ENCODE peak calls at places on chromosomes 5 and 9, in ten cellular contexts. S is OCI-LY7; P is NCI-H1105; T is left kidney; J is KBM-7; I is kidney; K is mucosa of descending colon; U is uterus; W is stimulated activated naive B cell treated with anti-CD40 and anti-IgM and Interleukin-4, amounts not matched to agents 10 μg/mL and 1 μg/mL and 100 μg/mL, for 72 hours; R is stimulated activated naive CD8-positive, alpha-beta T cell treated with anti-CD3 and anti-CD28 coated beads, Interleukin-15, Interleukin-2, amounts not matched to agents 100 U/mL and 50 U/mL, for 24 hours. D is an unnamed sample.
A peak's percentile ranks its signal among the peaks of the same experiment; 100 is the strongest.

GRCh38 chr5:119336262-119336661 is 19.6 kb upstream of the TNFAIP8 start:
- DNase-seq in S (peak; percentile 77), P (no peak), T (no peak), J (no peak), I (no peak), K (no peak), U (no peak), W (no peak), R (no peak), D (no peak)

GRCh38 chr5:77086611-77087483 is at the start of gene ZBED3:
- DNase-seq in S (peak; percentile 90), P (peak; percentile 31), T (peak; percentile 97), J (peak; percentile 85), I (peak; percentile 93), K (peak; percentile 81), U (peak; percentile 78), W (peak; percentile 27), R (peak; percentile 65), D (peak; percentile 93)

GRCh38 chr5:58294598-58295298 is 165.1 kb downstream of the PLK2 start:
- DNase-seq in S (no peak), P (no peak), T (no peak), J (no peak), I (no peak), K (no peak), U (no peak), W (peak; percentile 3), R (no peak), D (no peak)

GRCh38 chr5:1749346-1750124 is 50.1 kb downstream of the MRPL36 start:
- DNase-seq in S (no peak), P (no peak), T (no peak), J (no peak), I (peak; percentile 54), K (peak; percentile 33), U (no peak), W (no peak), R (no peak), D (peak; percentile 23)

GRCh38 chr9:94082956-94083355 is 1.3 kb upstream of the PTPDC1 start:
- DNase-seq in S (no peak), P (no peak), T (peak; percentile 9), J (no peak), I (no peak), K (no peak), U (no peak), W (no peak), R (no peak), D (no peak)

GRCh38 chr5:176388003-176388340 is 426 bp downstream of the NOP16 start:
- DNase-seq in S (peak; percentile 37), P (no peak), T (peak; percentile 71), J (no peak), I (no peak), K (no peak), U (no peak), W (no peak), R (no peak), D (no peak)

GRCh38 chr9:80157561-80157983 is 585.8 kb downstream of the TLE4 start:
- DNase-seq in S (no peak), P (no peak), T (peak; percentile 74), J (no peak), I (no peak), K (no peak), U (no peak), W (no peak), R (no peak), D (no peak)

GRCh38 chr5:157624144-157624543 is 28.1 kb downstream of the SOX30 start:
- DNase-seq in S (no peak), P (no peak), T (no peak), J (no peak), I (no peak), K (no peak), U (no peak), W (no peak), R (no peak), D (no peak)

GRCh38 chr5:136016945-136017530 is 11.8 kb upstream of the TGFBI start:
- DNase-seq in S (no peak), P (peak; percentile 42), T (no peak), J (no peak), I (no peak), K (no peak), U (no peak), W (no peak), R (peak; percentile 8), D (no peak)

GRCh38 chr9:116269250-116269649 is 115.7 kb downstream of the PAPPA start:
- DNase-seq in S (no peak), P (no peak), T (peak; percentile 66), J (no peak), I (no peak), K (no peak), U (no peak), W (no peak), R (no peak), D (no peak)

GRCh38 chr9:15137089-15137488 is 169.9 kb downstream of the TTC39B start:
- DNase-seq in S (no peak), P (no peak), T (no peak), J (no peak), I (no peak), K (no peak), U (no peak), W (no peak), R (no peak), D (no peak)

GRCh38 chr5:93578813-93579560 is 2.0 kb downstream of the NR2F1-AS1 start:
- DNase-seq in S (no peak), P (no peak), T (peak; percentile 90), J (peak; percentile 98), I (peak; percentile 94), K (no peak), U (peak; percentile 76), W (no peak), R (peak; percentile 21), D (no peak)

GRCh38 chr5:56169281-56169680 is 63.8 kb downstream of the ANKRD55 start:
- DNase-seq in S (no peak), P (no peak), T (no peak), J (no peak), I (no peak), K (no peak), U (no peak), W (no peak), R (no peak), D (no peak)

GRCh38 chr5:155651-156410 is 35.5 kb upstream of the LRRC14B start:
- DNase-seq in S (no peak), P (no peak), T (peak; percentile 91), J (no peak), I (peak; percentile 52), K (no peak), U (no peak), W (no peak), R (no peak), D (no peak)

GRCh38 chr5:42109006-42109572 is 184.0 kb downstream of the FBXO4 start:
- DNase-seq in S (no peak), P (no peak), T (no peak), J (no peak), I (no peak), K (no peak), U (no peak), W (no peak), R (no peak), D (no peak)

GRCh38 chr9:74303945-74304344 is 193.2 kb upstream of the RORB start:
- DNase-seq in S (no peak), P (no peak), T (peak; percentile 76), J (no peak), I (no peak), K (no peak), U (no peak), W (no peak), R (no peak), D (no peak)

GRCh38 chr9:133147412-133148271 is 16.1 kb downstream of the GBGT1 start:
- DNase-seq in S (peak; percentile 77), P (peak; percentile 62), T (peak; percentile 91), J (peak; percentile 87), I (peak; percentile 90), K (peak; percentile 85), U (peak; percentile 78), W (peak; percentile 73), R (peak; percentile 89), D (peak; percentile 83)

GRCh38 chr9:105055922-105056321 is 128.0 kb upstream of the ABCA1 start:
- DNase-seq in S (no peak), P (no peak), T (peak; percentile 80), J (no peak), I (no peak), K (no peak), U (no peak), W (no peak), R (no peak), D (no peak)

GRCh38 chr5:73170522-73170921 is 2.5 kb upstream of the TMEM174 start:
- DNase-seq in S (peak; percentile 52), P (no peak), T (no peak), J (peak; percentile 68), I (no peak), K (no peak), U (no peak), W (no peak), R (peak; percentile 28), D (no peak)

GRCh38 chr5:123429993-123430392 is 6.8 kb upstream of the CEP120 start:
- DNase-seq in S (no peak), P (no peak), T (no peak), J (no peak), I (no peak), K (no peak), U (no peak), W (no peak), R (no peak), D (no peak)

GRCh38 chr9:3271581-3271980 is 254.2 kb downstream of the RFX3 start:
- DNase-seq in S (no peak), P (no peak), T (no peak), J (no peak), I (no peak), K (no peak), U (no peak), W (no peak), R (no peak), D (no peak)

GRCh38 chr5:1009359-1010180 is 968 bp downstream of the NKD2 start:
- DNase-seq in S (no peak), P (no peak), T (no peak), J (no peak), I (peak; percentile 77), K (peak; percentile 34), U (peak; percentile 6), W (no peak), R (no peak), D (peak; percentile 41)

GRCh38 chr9:87889065-87889881 is 6.6 kb downstream of the SPATA31E1 start:
- DNase-seq in S (no peak), P (no peak), T (no peak), J (no peak), I (peak; percentile 46), K (no peak), U (no peak), W (no peak), R (no peak), D (no peak)

GRCh38 chr9:129109504-129109903 is 1.1 kb downstream of the CRAT start:
- DNase-seq in S (peak; percentile 16), P (no peak), T (no peak), J (peak; percentile 22), I (peak; percentile 69), K (no peak), U (peak; percentile 53), W (no peak), R (peak; percentile 31), D (peak; percentile 59)

GRCh38 chr5:150999704-151000452 is 20.5 kb upstream of the GPX3 start:
- DNase-seq in S (no peak), P (no peak), T (no peak), J (no peak), I (no peak), K (no peak), U (no peak), W (no peak), R (no peak), D (peak; percentile 82)

GRCh38 chr9:95089916-95090791 is 227.4 kb downstream of the FANCC start:
- DNase-seq in S (no peak), P (no peak), T (peak; percentile 40), J (no peak), I (peak; percentile 90), K (no peak), U (no peak), W (no peak), R (no peak), D (peak; percentile 82)

GRCh38 chr9:121769939-121770338 is 118.5 kb downstream of the DAB2IP start:
- DNase-seq in S (no peak), P (no peak), T (no peak), J (no peak), I (no peak), K (peak; percentile 34), U (no peak), W (no peak), R (no peak), D (no peak)

GRCh38 chr5:135386886-135387628 is 12.0 kb downstream of the MACROH2A1 start:
- DNase-seq in S (no peak), P (no peak), T (peak; percentile 14), J (peak; percentile 40), I (no peak), K (no peak), U (no peak), W (no peak), R (no peak), D (no peak)

D was measured in right lobe of liver.